ENCODE peak calls at places on chromosomes 11 and 22, in four cellular contexts. T is astrocyte of the spinal cord; O is naive thymus-derived CD4-positive, alpha-beta T cell; S is astrocyte of the hippocampus. C is an unnamed sample.

GRCh38 chr11:87366346-87366745 is 328.6 kb downstream of the TMEM135 start:
- DNase-seq in T (no peak), O (no peak), S (no peak), C (no peak)

GRCh38 chr11:10581481-10582019 is 13.1 kb upstream of the LYVE1 start:
- DNase-seq in S (no peak), T (no peak), O (no peak), C (peak; percentile 73)

GRCh38 chr22:31826443-31826842 is 72.6 kb downstream of the DEPDC5 start:
- DNase-seq in T (no peak), S (peak; percentile 68), O (no peak), C (no peak)

GRCh38 chr11:105000797-105001196 is 22.2 kb downstream of the CASP5 start:
- DNase-seq in T (no peak), S (no peak), O (no peak), C (no peak)

GRCh38 chr11:45097721-45098493 is 48.5 kb upstream of the PRDM11 start:
- DNase-seq in O (no peak), T (peak; percentile 39), S (peak; percentile 87), C (peak; percentile 84)

GRCh38 chr11:129828301-129828836 is 12.7 kb downstream of the TMEM45B start:
- DNase-seq in O (no peak), S (no peak), T (no peak), C (peak; percentile 21)

GRCh38 chr11:128525411-128526243 is 61.7 kb downstream of the ETS1 start:
- DNase-seq in O (peak; percentile 83), S (peak; percentile 74), T (peak; percentile 83), C (peak; percentile 89)

GRCh38 chr11:1753426-1754305 is 3.3 kb upstream of the IFITM10 start:
- DNase-seq in O (no peak), S (no peak), T (no peak), C (no peak)

GRCh38 chr11:38988908-38989307 is 2390.9 kb upstream of the RAG2 start:
- DNase-seq in S (no peak), O (no peak), T (no peak), C (no peak)

GRCh38 chr11:32446227-32446626 is 10.9 kb upstream of the WT1 start:
- DNase-seq in S (no peak), O (no peak), T (no peak), C (no peak)

GRCh38 chr11:33869511-33870422 is 22.1 kb downstream of the LMO2 start:
- DNase-seq in T (peak; percentile 25), O (no peak), S (peak; percentile 71), C (peak; percentile 44)

GRCh38 chr22:40400173-40400572 is 29.8 kb downstream of the SGSM3 start:
- DNase-seq in T (no peak), O (peak; percentile 60), S (no peak), C (no peak)

GRCh38 chr11:128412847-128413791 is 174.2 kb downstream of the ETS1 start:
- DNase-seq in S (no peak), O (no peak), T (no peak), C (no peak)

GRCh38 chr11:46345881-46346484 is 1.3 kb upstream of the DGKZ start:
- DNase-seq in S (no peak), T (no peak), O (no peak), C (no peak)

GRCh38 chr11:27012254-27012921 is 18.5 kb downstream of the FIBIN start:
- DNase-seq in O (no peak), T (peak; percentile 89), S (peak; percentile 75), C (peak; percentile 6)

GRCh38 chr22:23565288-23565941 is 14.7 kb downstream of the IGLL1 start:
- DNase-seq in S (no peak), T (no peak), O (no peak), C (peak; percentile 7)

GRCh38 chr11:33040127-33040861 is 922 bp downstream of the TCP11L1 start:
- DNase-seq in S (peak; percentile 38), O (peak; percentile 65), T (no peak), C (peak; percentile 52)

GRCh38 chr11:68039526-68040086 is 781 bp downstream of the TCIRG1 start:
- DNase-seq in T (no peak), O (no peak), S (no peak), C (no peak)

GRCh38 chr22:39240841-39241631 is 3.7 kb downstream of the PDGFB start:
- DNase-seq in S (no peak), O (peak; percentile 62), T (no peak), C (peak; percentile 24)

GRCh38 chr22:44154431-44154942 is 26.2 kb upstream of the PARVG start:
- DNase-seq in T (peak; percentile 61), S (peak; percentile 73), O (no peak), C (no peak)

GRCh38 chr22:28600546-28601143 is 79.0 kb downstream of the TTC28 start:
- DNase-seq in S (peak; percentile 67), O (peak; percentile 30), T (peak; percentile 76), C (peak; percentile 57)

GRCh38 chr11:33387586-33387985 is 130.4 kb downstream of the HIPK3 start:
- DNase-seq in O (no peak), T (no peak), S (no peak), C (peak; percentile 46)

GRCh38 chr11:68999093-68999747 is 13.8 kb downstream of the MRGPRF start:
- DNase-seq in O (no peak), T (no peak), S (no peak), C (no peak)

GRCh38 chr11:134613646-134614045 is 201.6 kb upstream of the B3GAT1 start:
- DNase-seq in O (no peak), S (no peak), T (no peak), C (no peak)

GRCh38 chr11:72673943-72674828 is at the start of gene PDE2A:
- DNase-seq in O (no peak), T (no peak), S (no peak), C (no peak)

GRCh38 chr22:30212363-30212995 is 34.1 kb downstream of the LIF start:
- DNase-seq in O (no peak), S (peak; percentile 95), T (peak; percentile 94), C (peak; percentile 96)

GRCh38 chr11:60098508-60098907 is 10.0 kb downstream of the MS4A2 start:
- DNase-seq in T (no peak), S (no peak), O (no peak), C (no peak)

GRCh38 chr11:15507592-15507991 is 392.9 kb downstream of the INSC start:
- DNase-seq in O (no peak), T (peak; percentile 23), S (peak; percentile 83), C (peak; percentile 51)

GRCh38 chr22:20137113-20137512 is 5.5 kb downstream of the ZDHHC8 start:
- DNase-seq in O (no peak), S (no peak), T (no peak), C (no peak)

GRCh38 chr11:47605921-47606320 is 11.7 kb upstream of the C1QTNF4 start:
- DNase-seq in S (no peak), T (no peak), O (no peak), C (no peak)

GRCh38 chr22:33380789-33381530 is 322.8 kb upstream of the SYN3 start:
- DNase-seq in T (peak; percentile 74), S (peak; percentile 87), O (no peak), C (peak; percentile 53)

GRCh38 chr11:2839395-2839941 is 46.1 kb downstream of the CDKN1C start:
- DNase-seq in T (no peak), O (no peak), S (no peak), C (no peak)

C was measured in M059J.